ENCODE peak calls at places on chromosome 18, in eight cellular contexts. H is Peyer's patch, P is right lobe of liver, Y is MM.1S, A is mammary epithelial cell, J is PC-9, M is heart right ventricle, F is body of pancreas. X is an unnamed sample.

GRCh38 chr18:72233106-72233505 is 311.0 kb downstream of the CBLN2 start:
- DNase-seq in H (no peak), P (no peak), Y (no peak), A (no peak), J (no peak), M (no peak), F (no peak), X (no peak)

GRCh38 chr18:79631096-79631507 is 48.5 kb upstream of the CTDP1 start:
- DNase-seq in H (no peak), P (no peak), Y (no peak), A (no peak), J (no peak), M (no peak), F (no peak), X (no peak)

GRCh38 chr18:75831960-75832359 is 404.5 kb upstream of the SMIM21 start:
- DNase-seq in H (no peak), P (no peak), Y (no peak), A (no peak), J (no peak), M (no peak), F (no peak), X (no peak)

GRCh38 chr18:13260114-13260926 is 41.8 kb downstream of the LDLRAD4 start:
- DNase-seq in H (no peak), P (no peak), Y (no peak), A (no peak), J (no peak), M (no peak), F (peak; percentile 17), X (no peak)

GRCh38 chr18:1976484-1976883 is 594.8 kb downstream of the METTL4 start:
- DNase-seq in H (no peak), P (no peak), Y (no peak), A (no peak), J (no peak), M (no peak), F (no peak), X (no peak)

GRCh38 chr18:12516049-12516677 is 108.4 kb downstream of the PRELID3A start:
- DNase-seq in H (no peak), P (no peak), Y (no peak), A (no peak), J (no peak), M (no peak), F (no peak), X (no peak)

GRCh38 chr18:24968233-24968775 is 383.7 kb downstream of the ZNF521 start:
- DNase-seq in H (no peak), P (no peak), Y (no peak), A (no peak), J (no peak), M (no peak), F (no peak), X (no peak)

GRCh38 chr18:70333757-70334156 is 44.9 kb downstream of the SOCS6 start:
- DNase-seq in H (no peak), P (no peak), Y (no peak), A (peak; percentile 90), J (peak; percentile 81), M (no peak), F (no peak), X (no peak)

GRCh38 chr18:73719611-73720010 is 428.0 kb downstream of the FBXO15 start:
- DNase-seq in H (no peak), P (no peak), Y (no peak), A (no peak), J (no peak), M (no peak), F (no peak), X (no peak)

GRCh38 chr18:62948788-62949187 is 233.4 kb downstream of the PHLPP1 start:
- DNase-seq in H (no peak), P (no peak), Y (no peak), A (no peak), J (no peak), M (no peak), F (no peak), X (no peak)

GRCh38 chr18:58195278-58195721 is 151.3 kb downstream of the NEDD4L start:
- DNase-seq in H (peak; percentile 68), P (peak; percentile 63), Y (no peak), A (peak; percentile 73), J (no peak), M (no peak), F (peak; percentile 74), X (no peak)

GRCh38 chr18:3480827-3481226 is 30.9 kb downstream of the TGIF1 start:
- DNase-seq in H (no peak), P (no peak), Y (no peak), A (no peak), J (no peak), M (no peak), F (no peak), X (no peak)

GRCh38 chr18:8153887-8154583 is 455.2 kb upstream of the RAB12 start:
- DNase-seq in H (no peak), P (no peak), Y (no peak), A (peak; percentile 79), J (no peak), M (no peak), F (no peak), X (no peak)

GRCh38 chr18:12811191-12811950 is 72.7 kb downstream of the PTPN2 start:
- DNase-seq in H (no peak), P (no peak), Y (no peak), A (peak; percentile 63), J (peak; percentile 63), M (no peak), F (no peak), X (no peak)

GRCh38 chr18:69843047-69843446 is 104.6 kb downstream of the CD226 start:
- DNase-seq in H (no peak), P (no peak), Y (no peak), A (no peak), J (no peak), M (no peak), F (no peak), X (no peak)

GRCh38 chr18:30618567-30618966 is 424.0 kb downstream of the DSC3 start:
- DNase-seq in H (no peak), P (no peak), Y (no peak), A (no peak), J (no peak), M (no peak), F (no peak), X (no peak)

GRCh38 chr18:44185981-44186380 is 494.7 kb upstream of the SETBP1 start:
- DNase-seq in H (no peak), P (no peak), Y (no peak), A (no peak), J (no peak), M (no peak), F (no peak), X (no peak)

GRCh38 chr18:48941672-48942071 is 9.1 kb downstream of the SMAD7 start:
- DNase-seq in H (no peak), P (no peak), Y (peak; percentile 19), A (no peak), J (no peak), M (no peak), F (no peak), X (no peak)

GRCh38 chr18:48943333-48943732 is 7.4 kb downstream of the SMAD7 start:
- DNase-seq in H (no peak), P (no peak), Y (no peak), A (no peak), J (no peak), M (no peak), F (no peak), X (no peak)

GRCh38 chr18:48942086-48942485 is 8.7 kb downstream of the SMAD7 start:
- DNase-seq in H (no peak), P (no peak), Y (peak; percentile 6), A (no peak), J (peak; percentile 26), M (no peak), F (no peak), X (no peak)

GRCh38 chr18:48943736-48944527 is 6.8 kb downstream of the SMAD7 start:
- DNase-seq in H (no peak), P (no peak), Y (peak; percentile 72), A (no peak), J (peak; percentile 29), M (no peak), F (no peak), X (no peak)

DNA sequence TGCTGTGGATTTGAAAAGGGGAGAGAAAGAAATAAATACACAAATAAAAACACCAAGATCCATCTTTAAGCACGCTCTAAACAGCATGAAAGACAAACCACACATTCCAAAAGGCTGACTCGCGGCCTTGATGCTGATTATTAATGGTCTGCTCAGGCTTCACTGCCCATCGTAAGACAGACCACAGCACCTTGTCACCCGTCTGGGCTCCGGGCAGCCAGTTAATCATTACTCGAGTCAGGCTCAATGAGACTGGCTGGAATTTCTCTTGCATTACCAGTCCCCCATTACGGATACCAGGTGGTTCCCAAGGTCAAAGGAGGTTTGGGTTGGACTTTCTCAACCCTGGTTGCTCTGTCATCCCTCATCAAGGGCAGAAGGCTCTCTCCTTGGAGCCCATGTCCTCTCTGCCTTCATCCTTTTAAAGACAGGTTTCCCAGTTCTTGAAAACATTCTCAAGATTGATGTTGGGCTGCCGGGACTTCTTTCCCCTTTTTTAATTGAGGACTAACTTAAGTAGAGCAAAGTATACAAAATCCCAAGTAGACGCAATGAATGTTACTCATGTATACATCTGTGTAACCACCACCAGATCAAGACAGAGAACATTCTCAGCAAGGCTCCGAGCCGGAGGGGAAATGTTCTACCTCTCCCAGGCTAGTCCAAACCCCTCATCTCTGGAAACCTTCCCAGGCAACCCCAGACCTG is 8.1 kb downstream of the SMAD7 start:
- DNase-seq in H (no peak), P (peak; percentile 79), Y (peak; percentile 44), A (peak; percentile 98), J (peak; percentile 95), M (no peak), F (peak; percentile 87), X (no peak)
- H3K4me1 ChIP-seq in H (peaks cover 28% of the 10 kb centered on the region), P (no peaks in the 10 kb centered on the region), Y (peaks cover 53% of the 10 kb centered on the region), A (peaks cover 86% of the 10 kb centered on the region), J (peaks cover 94% of the 10 kb centered on the region), M (peaks cover 98% of the 10 kb centered on the region), F (peaks cover 95% of the 10 kb centered on the region), X (peaks cover 100% of the 10 kb centered on the region)

GRCh38 chr18:34977787-34978532 is 63.3 kb upstream of the MAPRE2 start:
- DNase-seq in H (peak; percentile 79), P (peak; percentile 81), Y (peak; percentile 72), A (peak; percentile 66), J (peak; percentile 35), M (peak; percentile 46), F (peak; percentile 54), X (peak; percentile 37)
- H3K4me3 ChIP-seq in H (peak overlapping the region; percentile 83), P (peak overlapping the region; percentile 73), Y (peak overlapping the region; percentile 87), A (peak overlapping the region; percentile 53), J (peak overlapping the region; percentile 62), M (peak overlapping the region; percentile 90), F (peak overlapping the region; percentile 63), X (peak overlapping the region; percentile 94)

GRCh38 chr18:76972838-76973237 is 150.5 kb downstream of the ZNF236 start:
- DNase-seq in H (no peak), P (no peak), Y (no peak), A (no peak), J (no peak), M (no peak), F (no peak), X (no peak)
- H3K4me1 ChIP-seq in H (no peaks in the 10 kb centered on the region), P (no peaks in the 10 kb centered on the region), Y (no peaks in the 10 kb centered on the region), A (peaks cover 12% of the 10 kb centered on the region), J (no peaks in the 10 kb centered on the region), M (peaks cover 4% of the 10 kb centered on the region), F (peaks cover 9% of the 10 kb centered on the region), X (peaks cover 8% of the 10 kb centered on the region)

DNA sequence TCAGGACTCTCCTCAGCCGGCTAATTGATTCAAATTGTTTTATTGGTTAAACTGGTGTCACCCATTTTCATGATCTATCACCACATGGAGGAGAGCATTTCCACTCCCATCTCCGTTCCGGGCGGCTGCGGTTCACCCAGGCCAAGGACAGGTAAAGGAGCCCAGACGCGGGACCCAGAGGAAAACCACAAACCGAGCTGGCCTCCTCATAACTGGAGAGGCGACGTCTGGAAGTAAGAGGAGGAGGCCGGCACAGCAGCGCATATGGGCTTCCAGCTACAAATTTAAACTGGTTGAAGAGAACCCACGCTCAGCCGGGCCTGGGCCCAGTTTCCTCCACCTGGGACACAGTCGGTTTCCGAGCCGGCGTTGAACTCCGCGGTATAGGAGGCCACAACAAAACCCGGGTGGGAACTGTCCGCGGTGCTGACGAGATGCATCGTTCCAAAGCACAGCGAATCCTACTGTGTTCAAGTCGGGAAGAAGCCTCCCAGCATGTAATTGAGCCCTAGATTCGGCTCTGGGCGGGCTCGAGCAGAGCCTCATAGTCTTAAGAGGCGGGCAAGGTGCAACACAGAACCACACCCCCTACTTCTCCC is 3.0 kb upstream of the SKOR2 start:
- DNase-seq in H (no peak), P (no peak), Y (no peak), A (peak; percentile 29), J (no peak), M (peak; percentile 40), F (peak; percentile 28), X (peak; percentile 26)
- H3K4me3 ChIP-seq in H (no peak overlapping the region), P (no peak overlapping the region), Y (no peak overlapping the region), A (no peak overlapping the region), J (no peak overlapping the region), M (no peak overlapping the region), F (no peak overlapping the region), X (no peak overlapping the region)